ENCODE peak calls at places on chromosomes 6 and 20, in ten cellular contexts. O is K562, P is sigmoid colon, X is breast epithelium, T is spleen, R is HepG2, S is GM23338, Y is stomach, V is HCT116, M is H1. Q is an unnamed sample. For H3K4me1, the result is how much of the 10 kb centered on the place peaks cover.

GRCh38 chr6:13764996-13765395 is 49.4 kb downstream of the MCUR1 start:
- DNase-seq in O (no peak), P (peak), X (no peak), T (no peak), R (no peak), S (no peak), Y (no peak), V (no peak), M (no peak), Q (no peak)

GRCh38 chr6:134123666-134124208 is 71.3 kb upstream of the SLC2A12 start:
- DNase-seq in O (no peak), P (no peak), X (no peak), T (no peak), R (peak), S (peak), Y (no peak), V (peak), M (no peak), Q (peak)

GRCh38 chr6:132780770-132781371 is 17.6 kb downstream of the SLC18B1 start:
- DNase-seq in O (no peak), P (no peak), X (no peak), T (no peak), R (peak), S (peak), Y (no peak), V (no peak), M (no peak), Q (no peak)

GRCh38 chr6:38404900-38405556 is 234.7 kb downstream of the BTBD9 start:
- DNase-seq in O (no peak), P (no peak), X (no peak), T (no peak), R (peak), S (no peak), Y (no peak), V (no peak), M (no peak), Q (peak)

GRCh38 chr20:22556565-22557056 is 27.8 kb downstream of the FOXA2 start:
- DNase-seq in O (no peak), P (no peak), X (no peak), T (no peak), R (no peak), S (no peak), Y (no peak), V (no peak), M (no peak), Q (no peak)

GRCh38 chr20:45779011-45779915 is 12.4 kb downstream of the WFDC3 start:
- DNase-seq in O (peak), P (peak), X (peak), T (no peak), R (no peak), S (no peak), Y (peak), V (peak), M (no peak), Q (peak)

GRCh38 chr20:17873410-17874270 is 95.0 kb downstream of the SNX5 start:
- DNase-seq in O (no peak), P (peak), X (peak), T (peak), R (peak), S (peak), Y (peak), V (peak), M (no peak), Q (peak)

GRCh38 chr20:20085812-20086211 is 33.5 kb downstream of the CFAP61 start:
- DNase-seq in O (no peak), P (no peak), X (peak), T (no peak), R (no peak), S (no peak), Y (peak), V (no peak), M (no peak), Q (peak)

GRCh38 chr6:12160350-12160749 is 129.8 kb upstream of the EDN1 start:
- DNase-seq in O (no peak), P (peak), X (no peak), T (no peak), R (no peak), S (no peak), Y (no peak), V (no peak), M (no peak), Q (no peak)

GRCh38 chr20:49435639-49436038 is 46.8 kb downstream of the KCNB1 start:
- DNase-seq in O (no peak), P (no peak), X (no peak), T (no peak), R (no peak), S (no peak), Y (no peak), V (no peak), M (no peak), Q (no peak)

GRCh38 chr6:147941143-147941542 is 401.5 kb upstream of the SASH1 start:
- DNase-seq in O (no peak), P (no peak), X (no peak), T (no peak), R (no peak), S (peak), Y (no peak), V (no peak), M (peak), Q (no peak)

GRCh38 chr6:7269816-7270215 is 43.2 kb downstream of the SSR1 start:
- DNase-seq in O (no peak), P (no peak), X (no peak), T (no peak), R (no peak), S (no peak), Y (no peak), V (no peak), M (no peak), Q (no peak)

GRCh38 chr6:155630085-155630484 is 174.4 kb upstream of the NOX3 start:
- DNase-seq in O (no peak), P (no peak), X (no peak), T (no peak), R (no peak), S (no peak), Y (no peak), V (no peak), M (no peak), Q (no peak)

GRCh38 chr6:44000164-44000842 is 126.9 kb downstream of the MRPL14 start:
- DNase-seq in O (peak), P (no peak), X (no peak), T (peak), R (no peak), S (peak), Y (no peak), V (peak), M (no peak), Q (no peak)

GRCh38 chr20:37340998-37341397 is 4.9 kb upstream of the SRC start:
- DNase-seq in O (no peak), P (no peak), X (no peak), T (no peak), R (no peak), S (no peak), Y (no peak), V (no peak), M (no peak), Q (no peak)

GRCh38 chr6:14763616-14764015 is 482.3 kb upstream of the JARID2 start:
- DNase-seq in O (no peak), P (no peak), X (no peak), T (no peak), R (no peak), S (no peak), Y (no peak), V (no peak), M (no peak), Q (no peak)

GRCh38 chr6:117483645-117484016 is 1.2 kb downstream of the DCBLD1 start:
- DNase-seq in O (peak), P (no peak), X (no peak), T (no peak), R (peak), S (peak), Y (no peak), V (no peak), M (no peak), Q (no peak)

GRCh38 chr20:45341939-45342862 is 6.0 kb downstream of the SDC4 start:
- DNase-seq in O (no peak), P (peak), X (peak), T (no peak), R (peak), S (peak), Y (peak), V (no peak), M (no peak), Q (peak)

GRCh38 chr20:46108435-46108841 is 9.7 kb upstream of the CD40 start:
- DNase-seq in O (no peak), P (no peak), X (no peak), T (no peak), R (no peak), S (no peak), Y (no peak), V (no peak), M (no peak), Q (no peak)

GRCh38 chr20:52805892-52806291 is 166.3 kb upstream of the TSHZ2 start:
- DNase-seq in O (no peak), P (no peak), X (no peak), T (no peak), R (no peak), S (no peak), Y (no peak), V (no peak), M (no peak), Q (no peak)

GRCh38 chr6:128111096-128111495 is 210.2 kb upstream of the THEMIS start:
- DNase-seq in O (no peak), P (no peak), X (no peak), T (no peak), R (no peak), S (no peak), Y (no peak), V (no peak), M (no peak), Q (no peak)

GRCh38 chr6:11815231-11815630 is 36.6 kb upstream of the ADTRP start:
- DNase-seq in O (no peak), P (no peak), X (no peak), T (no peak), R (no peak), S (no peak), Y (no peak), V (no peak), M (no peak), Q (no peak)

GRCh38 chr20:2767768-2768631 is 32.4 kb downstream of the CPXM1 start:
- DNase-seq in O (no peak), P (no peak), X (peak), T (no peak), R (no peak), S (no peak), Y (peak), V (no peak), M (no peak), Q (peak)

GRCh38 chr20:53711333-53712211 is 117.9 kb upstream of the ZNF217 start:
- DNase-seq in O (no peak), P (no peak), X (no peak), T (no peak), R (peak), S (peak), Y (no peak), V (no peak), M (no peak), Q (no peak)

GRCh38 chr20:36465109-36466080 is 75.9 kb upstream of the MYL9 start:
- DNase-seq in O (peak), P (peak), X (no peak), T (no peak), R (peak), S (peak), Y (peak), V (peak), M (no peak), Q (no peak)

GRCh38 chr6:83815631-83816030 is 37.5 kb upstream of the RIPPLY2 start:
- DNase-seq in O (no peak), P (no peak), X (no peak), T (no peak), R (no peak), S (no peak), Y (no peak), V (no peak), M (no peak), Q (no peak)

GRCh38 chr20:52172392-52173047 is 19.1 kb downstream of the ZFP64 start:
- DNase-seq in O (no peak), P (no peak), X (no peak), T (no peak), R (no peak), S (no peak), Y (no peak), V (no peak), M (no peak), Q (no peak)

GRCh38 chr6:24520929-24521546 is 26.3 kb downstream of the ALDH5A1 start:
- DNase-seq in O (peak), P (no peak), X (no peak), T (peak), R (peak), S (peak), Y (peak), V (peak), M (peak), Q (peak)

GRCh38 chr6:24524329-24524728 is 29.6 kb downstream of the ALDH5A1 start:
- DNase-seq in O (no peak), P (no peak), X (no peak), T (no peak), R (no peak), S (no peak), Y (no peak), V (no peak), M (no peak), Q (no peak)

GRCh38 chr6:24522090-24522820 is 27.5 kb downstream of the ALDH5A1 start:
- DNase-seq in O (peak), P (no peak), X (no peak), T (no peak), R (no peak), S (peak), Y (no peak), V (no peak), M (no peak), Q (no peak)

GRCh38 chr6:24522821-24523175 is 28.0 kb downstream of the ALDH5A1 start:
- DNase-seq in O (no peak), P (no peak), X (no peak), T (no peak), R (no peak), S (no peak), Y (no peak), V (no peak), M (no peak), Q (no peak)

GRCh38 chr6:24524801-24525200 is 30.0 kb downstream of the ALDH5A1 start:
- DNase-seq in O (peak), P (no peak), X (no peak), T (no peak), R (peak), S (peak), Y (no peak), V (peak), M (no peak), Q (no peak)
- TF ChIP-seq CTCF in O (peak), P (no peak), X (no peak), T (no peak), R (peak), S (peak), Y (no peak), V (peak), M (peak), Q (peak)

GRCh38 chr6:167759912-167760311 is 66.8 kb upstream of the AFDN start:
- DNase-seq in O (no peak), P (peak), X (no peak), T (peak), R (no peak), S (no peak), Y (no peak), V (no peak), M (no peak), Q (no peak)

GRCh38 chr6:167759206-167759605 is 67.5 kb upstream of the AFDN start:
- DNase-seq in O (no peak), P (peak), X (no peak), T (peak), R (no peak), S (no peak), Y (no peak), V (no peak), M (no peak), Q (no peak)

GRCh38 chr6:167762259-167762962 is 64.3 kb upstream of the AFDN start:
- DNase-seq in O (no peak), P (no peak), X (no peak), T (no peak), R (peak), S (no peak), Y (no peak), V (no peak), M (no peak), Q (peak)

GRCh38 chr6:167761794-167762258 is 64.9 kb upstream of the AFDN start:
- DNase-seq in O (no peak), P (peak), X (no peak), T (peak), R (peak), S (no peak), Y (no peak), V (no peak), M (no peak), Q (no peak)

DNA sequence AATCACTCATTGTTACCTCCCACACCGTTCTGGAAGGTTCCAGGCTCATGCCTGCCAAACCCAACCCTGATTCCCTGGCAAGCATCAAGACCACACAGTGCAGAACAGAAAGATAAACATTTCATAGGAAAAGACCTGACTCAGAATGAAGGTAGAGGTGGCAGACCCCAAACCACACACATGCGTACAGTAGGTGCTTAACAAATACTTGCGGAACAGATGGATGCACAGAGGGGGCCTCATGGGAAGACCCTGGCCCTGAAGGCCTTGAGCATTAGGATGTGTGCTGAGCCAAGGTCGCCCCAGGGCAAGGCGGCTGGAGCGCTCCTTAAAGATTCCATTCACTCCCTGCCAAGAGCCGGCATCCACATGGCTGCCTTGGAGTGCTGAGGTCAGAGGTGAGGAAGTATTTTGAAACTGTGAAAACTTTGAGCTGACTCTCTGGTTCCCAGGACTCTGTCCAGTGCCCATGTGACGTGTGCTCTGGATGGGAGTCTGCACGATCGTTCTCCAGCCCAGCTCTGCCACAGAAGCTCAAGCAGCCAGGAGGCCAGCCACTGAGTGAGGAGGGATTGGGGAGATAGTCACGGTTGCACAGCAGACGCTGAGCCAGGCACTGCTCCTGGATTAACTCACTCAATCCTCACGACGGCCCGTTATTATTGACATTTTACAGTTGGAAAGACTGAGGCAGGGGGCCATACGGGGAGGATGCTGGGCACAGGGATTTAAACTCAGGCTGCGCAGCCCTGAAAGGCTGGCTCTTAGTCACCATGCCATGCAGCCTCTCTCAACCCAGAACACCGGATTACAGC is 65.5 kb upstream of the AFDN start:
- DNase-seq in O (no peak), P (peak), X (peak), T (peak), R (peak), S (no peak), Y (peak), V (no peak), M (no peak), Q (peak)
- TF ChIP-seq POLR2AphosphoS5 in O (no peak), P (peak), X (peak), T (peak), R (peak), S (no peak), Y (no peak), V (no peak), M (no peak), Q (peak)

GRCh38 chr6:151275566-151275965 is 35.8 kb downstream of the AKAP12 start:
- DNase-seq in O (no peak), P (no peak), X (no peak), T (no peak), R (no peak), S (no peak), Y (no peak), V (no peak), M (no peak), Q (no peak)
- H3K4me1 ChIP-seq in O (under half), P (half or more), X (under half), T (under half), R (under half), S (under half), Y (under half), V (under half), M (under half), Q (under half)

DNA sequence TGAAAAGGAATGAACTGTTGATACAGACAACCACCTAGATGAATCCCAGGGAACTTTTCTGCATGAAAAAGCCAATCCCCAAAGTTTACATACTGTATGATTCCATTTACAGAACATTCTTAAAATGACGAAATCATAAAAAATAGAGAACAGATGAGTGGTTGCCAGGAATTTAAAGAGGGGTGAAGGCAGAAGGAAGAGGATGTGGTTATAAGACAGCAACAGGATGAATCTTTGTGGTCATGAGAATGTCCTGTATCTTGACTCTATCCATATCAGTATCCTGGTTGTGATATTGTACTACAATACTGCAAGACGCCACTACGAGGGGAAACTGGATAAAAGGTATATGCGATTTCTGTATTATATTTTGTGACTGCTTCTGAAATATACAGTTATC is 70.1 kb upstream of the EMILIN3 start:
- DNase-seq in O (no peak), P (no peak), X (no peak), T (no peak), R (no peak), S (no peak), Y (no peak), V (no peak), M (no peak), Q (no peak)
- TF ChIP-seq CTCF in O (no peak), P (no peak), X (no peak), T (no peak), R (no peak), S (no peak), Y (no peak), V (no peak), M (no peak), Q (no peak)

DNA sequence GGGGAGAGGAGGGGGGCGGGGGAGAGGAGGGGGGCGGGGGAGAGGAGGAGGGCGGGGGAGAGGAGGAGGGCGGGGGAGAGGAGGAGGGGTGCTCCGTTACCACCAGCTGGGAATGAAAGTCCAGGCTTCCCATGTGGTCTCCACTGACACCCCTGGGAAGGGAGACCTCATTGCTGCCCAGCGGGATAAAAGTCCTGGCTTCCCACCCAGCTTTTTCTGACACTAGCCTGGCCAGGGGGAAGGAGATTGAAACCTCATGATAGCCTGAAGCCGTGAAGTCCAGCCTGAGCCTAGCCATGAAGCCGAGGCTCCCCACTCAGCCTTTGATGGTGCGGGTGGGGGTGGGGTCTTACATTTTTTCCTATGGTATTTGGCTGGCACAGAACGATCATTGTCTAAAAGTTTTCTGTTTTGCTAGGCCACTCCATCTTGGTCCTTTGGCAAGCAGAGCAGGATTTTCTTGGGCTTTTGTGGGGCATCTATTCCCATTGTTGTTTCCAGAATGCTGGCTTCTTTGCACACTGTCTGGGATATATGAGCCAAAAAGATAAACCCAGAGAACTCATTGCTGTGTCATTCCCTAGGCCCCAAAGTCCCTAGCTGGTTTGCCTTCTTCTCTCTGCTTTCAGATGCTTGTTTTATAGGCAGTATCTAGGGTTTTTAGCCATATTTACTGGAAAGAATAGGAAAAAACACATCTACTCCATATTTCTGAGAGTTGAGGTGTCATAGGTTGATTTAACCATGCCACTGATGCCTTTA is 67.9 kb upstream of the RNF24 start:
- DNase-seq in O (no peak), P (peak), X (peak), T (no peak), R (peak), S (peak), Y (no peak), V (no peak), M (no peak), Q (no peak)
- TF ChIP-seq POLR2AphosphoS5 in O (no peak), P (no peak), X (no peak), T (no peak), R (no peak), S (no peak), Y (no peak), V (no peak), M (no peak), Q (no peak)